ENCODE peak calls at places on chromosome 15, in four cellular contexts. O is neuronal stem cell, C is mesenchymal stem cell, Q is H1. M is an unnamed sample.

GRCh38 chr15:56869573-56869972 is 48.9 kb upstream of the TCF12 start:
- DNase-seq in O (no peak), C (no peak), Q (peak; percentile 61), M (no peak)

GRCh38 chr15:58770519-58770856 is 614 bp upstream of the MINDY2 start:
- DNase-seq in O (no peak), C (peak; percentile 86), Q (no peak), M (no peak)

GRCh38 chr15:55289011-55289572 is 521 bp downstream of the RAB27A start:
- DNase-seq in O (peak; percentile 23), C (peak; percentile 80), Q (peak; percentile 60), M (peak; percentile 47)

GRCh38 chr15:35827156-35827555 is 281.2 kb upstream of the DPH6 start:
- DNase-seq in O (no peak), C (peak; percentile 43), Q (no peak), M (no peak)

GRCh38 chr15:88250826-88251225 is 5.7 kb downstream of the NTRK3 start:
- DNase-seq in O (no peak), C (no peak), Q (no peak), M (no peak)

GRCh38 chr15:64460737-64461576 is 579 bp downstream of the ZNF609 start:
- DNase-seq in O (no peak), C (peak; percentile 87), Q (peak; percentile 54), M (peak; percentile 46)

GRCh38 chr15:91849749-91850161 is 3.8 kb upstream of the SLCO3A1 start:
- DNase-seq in O (no peak), C (peak; percentile 21), Q (no peak), M (no peak)

GRCh38 chr15:89112341-89112971 is 24.2 kb downstream of the ABHD2 start:
- DNase-seq in O (no peak), C (no peak), Q (no peak), M (no peak)

GRCh38 chr15:100881573-100882336 is 2.1 kb downstream of the ALDH1A3 start:
- DNase-seq in O (no peak), C (no peak), Q (no peak), M (no peak)

GRCh38 chr15:29322407-29322806 is 52.8 kb upstream of the NSMCE3 start:
- DNase-seq in O (no peak), C (peak; percentile 2), Q (no peak), M (no peak)

GRCh38 chr15:101085311-101085700 is 166.1 kb downstream of the LRRK1 start:
- DNase-seq in O (no peak), C (no peak), Q (no peak), M (no peak)

GRCh38 chr15:70049115-70049514 is 48.6 kb downstream of the TLE3 start:
- DNase-seq in O (no peak), C (no peak), Q (no peak), M (no peak)

GRCh38 chr15:36622247-36622795 is 42.9 kb downstream of the CDIN1 start:
- DNase-seq in O (no peak), C (no peak), Q (no peak), M (no peak)

GRCh38 chr15:64930778-64931240 is 19.1 kb downstream of the ANKDD1A start:
- DNase-seq in O (no peak), C (peak; percentile 80), Q (peak; percentile 39), M (no peak)

GRCh38 chr15:52318729-52319500 is 23.3 kb upstream of the MYO5C start:
- DNase-seq in O (no peak), C (no peak), Q (no peak), M (no peak)

GRCh38 chr15:67100808-67101581 is 35.6 kb downstream of the SMAD3 start:
- DNase-seq in O (no peak), C (no peak), Q (no peak), M (no peak)

GRCh38 chr15:30984118-30984517 is 7.3 kb downstream of the MTMR10 start:
- DNase-seq in O (no peak), C (no peak), Q (no peak), M (no peak)

GRCh38 chr15:70490838-70491155 is 272.6 kb downstream of the UACA start:
- DNase-seq in O (no peak), C (no peak), Q (no peak), M (no peak)

GRCh38 chr15:33742807-33743206 is 225.5 kb upstream of the CHRM5 start:
- DNase-seq in O (no peak), C (no peak), Q (no peak), M (no peak)

GRCh38 chr15:33852570-33852969 is 115.7 kb upstream of the CHRM5 start:
- DNase-seq in O (no peak), C (peak; percentile 63), Q (no peak), M (no peak)

GRCh38 chr15:41233367-41233771 is 2.3 kb downstream of the CHP1 start:
- DNase-seq in O (no peak), C (peak; percentile 88), Q (no peak), M (no peak)

GRCh38 chr15:92733090-92733933 is 77.7 kb upstream of the FAM174B start:
- DNase-seq in O (no peak), C (no peak), Q (no peak), M (no peak)

GRCh38 chr15:56877591-56877990 is 40.9 kb upstream of the TCF12 start:
- DNase-seq in O (no peak), C (no peak), Q (no peak), M (no peak)

GRCh38 chr15:56468271-56468912 is 3.5 kb upstream of the MNS1 start:
- DNase-seq in O (no peak), C (peak; percentile 40), Q (no peak), M (no peak)

GRCh38 chr15:37773111-37773860 is 161.2 kb upstream of the TMCO5A start:
- DNase-seq in O (no peak), C (peak; percentile 65), Q (no peak), M (no peak)

GRCh38 chr15:95558131-95558530 is 772.4 kb upstream of the NR2F2 start:
- DNase-seq in O (no peak), C (peak; percentile 45), Q (no peak), M (no peak)

GRCh38 chr15:60858511-60859085 is 370.5 kb downstream of the RORA start:
- DNase-seq in O (no peak), C (peak; percentile 6), Q (no peak), M (peak; percentile 30)

GRCh38 chr15:65212097-65212496 is 824 bp upstream of the CILP start:
- DNase-seq in O (no peak), C (no peak), Q (peak; percentile 71), M (peak; percentile 69)

GRCh38 chr15:67126551-67127333 is 61.3 kb downstream of the SMAD3 start:
- DNase-seq in O (no peak), C (peak; percentile 69), Q (no peak), M (no peak)

GRCh38 chr15:84761534-84762190 is 13.3 kb downstream of the ZNF592 start:
- DNase-seq in O (no peak), C (no peak), Q (no peak), M (no peak)

DNA sequence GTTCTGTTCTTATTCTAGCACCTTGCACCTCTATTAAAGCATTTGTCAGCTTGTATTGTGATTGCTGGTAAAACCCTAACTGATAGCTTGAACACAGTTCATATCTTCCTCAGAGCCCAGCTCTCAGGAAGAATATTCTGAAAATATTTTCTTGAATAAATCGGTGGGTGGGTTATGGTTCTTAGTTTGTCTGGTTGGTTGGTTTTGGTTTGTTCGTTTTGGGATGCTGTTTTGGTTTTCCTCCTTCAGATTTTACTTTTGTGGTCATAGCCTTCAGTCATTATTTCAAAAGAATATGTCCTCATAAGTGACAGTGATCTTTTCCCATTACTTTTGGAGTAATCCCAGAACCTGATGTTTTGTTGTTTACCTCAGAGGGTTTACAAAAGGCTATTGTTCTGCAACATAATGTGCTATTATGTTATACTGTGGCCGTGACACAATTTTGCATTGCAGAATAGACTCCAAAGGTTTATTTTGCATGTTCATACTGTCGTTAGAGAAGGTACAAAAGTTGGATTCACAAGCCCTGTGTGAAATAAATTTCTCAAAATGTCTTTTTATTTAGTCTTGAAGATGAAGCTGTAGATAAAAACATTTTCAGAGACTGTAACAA is 2.7 kb upstream of the TMEM87A start:
- DNase-seq in O (no peak), C (no peak), Q (no peak), M (no peak)
- H3K9ac ChIP-seq in O (no peak overlapping the region), C (peak overlapping the region; percentile 99), Q (no peak overlapping the region), M (no peak overlapping the region)

DNA sequence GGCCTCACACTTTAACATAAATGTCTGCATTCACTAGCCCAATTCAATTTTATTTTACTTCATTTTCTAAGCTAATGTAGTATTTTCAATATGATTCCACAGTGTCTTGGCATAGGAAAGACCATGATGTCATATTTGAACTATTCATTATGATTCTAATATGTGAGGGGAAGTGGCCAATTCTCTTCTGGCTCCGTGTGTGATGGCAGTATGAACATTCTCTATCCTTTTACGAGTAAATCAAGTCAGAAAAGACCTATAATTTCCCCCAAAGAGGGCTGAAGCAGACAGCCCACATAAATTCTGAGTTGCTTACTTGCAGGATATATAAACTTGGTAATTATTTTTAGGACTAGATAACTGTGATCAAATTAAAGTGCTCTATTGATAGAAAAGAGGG is 193.0 kb downstream of the MEX3B start:
- DNase-seq in O (no peak), C (no peak), Q (no peak), M (no peak)
- H2AFZ ChIP-seq in O (no peak overlapping the region), C (no peak overlapping the region), Q (no peak overlapping the region), M (no peak overlapping the region)

GRCh38 chr15:62637498-62637897 is 405.0 kb upstream of the TPM1 start:
- DNase-seq in O (no peak), C (peak; percentile 30), Q (no peak), M (no peak)
- H2BK12ac ChIP-seq in O (no peak overlapping the region), C (peak overlapping the region; percentile 31), Q (peak overlapping the region; percentile 31), M (no peak overlapping the region)

GRCh38 chr15:77499087-77499765 is 78.5 kb downstream of the HMG20A start:
- DNase-seq in O (no peak), C (no peak), Q (no peak), M (no peak)
- H3K9ac ChIP-seq in O (no peak overlapping the region), C (peak overlapping the region; percentile 28), Q (no peak overlapping the region), M (no peak overlapping the region)

M was measured in H9.